ENCODE peak calls at places on chromosomes 3 and 15, in six cellular contexts. One of them, this sample, is unnamed. For H3K36me3, the result is how much of the 10 kb centered on the place peaks cover.

GRCh38 chr15:80999623-81000036 is 1.1 kb upstream of the TLNRD1 start:
- DNase-seq in transverse colon: peak
- DNase-seq in heart left ventricle: peak
- DNase-seq in effector memory CD4-positive, alpha-beta T cell: peak
- DNase-seq in left ventricle myocardium inferior: no peak
- DNase-seq in fibroblast of lung: no peak
- DNase-seq in this sample: peak

GRCh38 chr3:66383998-66384745 is 116.7 kb downstream of the LRIG1 start:
- DNase-seq in transverse colon: no peak
- DNase-seq in heart left ventricle: no peak
- DNase-seq in effector memory CD4-positive, alpha-beta T cell: no peak
- DNase-seq in left ventricle myocardium inferior: no peak
- DNase-seq in fibroblast of lung: no peak
- DNase-seq in this sample: no peak

GRCh38 chr3:138051946-138052802 is 42.2 kb downstream of the CLDN18 start:
- DNase-seq in transverse colon: no peak
- DNase-seq in heart left ventricle: no peak
- DNase-seq in effector memory CD4-positive, alpha-beta T cell: no peak
- DNase-seq in left ventricle myocardium inferior: peak
- DNase-seq in fibroblast of lung: peak
- DNase-seq in this sample: peak

GRCh38 chr15:33675246-33675645 is 293.1 kb upstream of the CHRM5 start:
- DNase-seq in transverse colon: no peak
- DNase-seq in heart left ventricle: no peak
- DNase-seq in effector memory CD4-positive, alpha-beta T cell: no peak
- DNase-seq in left ventricle myocardium inferior: no peak
- DNase-seq in fibroblast of lung: peak
- DNase-seq in this sample: no peak

GRCh38 chr15:62644874-62645755 is 397.4 kb upstream of the TPM1 start:
- DNase-seq in transverse colon: no peak
- DNase-seq in heart left ventricle: no peak
- DNase-seq in effector memory CD4-positive, alpha-beta T cell: no peak
- DNase-seq in left ventricle myocardium inferior: no peak
- DNase-seq in fibroblast of lung: peak
- DNase-seq in this sample: no peak

GRCh38 chr3:177596248-177596821 is 399.1 kb upstream of the TBL1XR1 start:
- DNase-seq in transverse colon: no peak
- DNase-seq in heart left ventricle: no peak
- DNase-seq in effector memory CD4-positive, alpha-beta T cell: no peak
- DNase-seq in left ventricle myocardium inferior: no peak
- DNase-seq in fibroblast of lung: peak
- DNase-seq in this sample: no peak

GRCh38 chr3:10549617-10550228 is 44.3 kb upstream of the ATP2B2 start:
- DNase-seq in transverse colon: no peak
- DNase-seq in heart left ventricle: no peak
- DNase-seq in effector memory CD4-positive, alpha-beta T cell: no peak
- DNase-seq in left ventricle myocardium inferior: no peak
- DNase-seq in fibroblast of lung: no peak
- DNase-seq in this sample: no peak

GRCh38 chr3:177468331-177468730 is 271.0 kb upstream of the TBL1XR1 start:
- DNase-seq in transverse colon: no peak
- DNase-seq in heart left ventricle: no peak
- DNase-seq in effector memory CD4-positive, alpha-beta T cell: no peak
- DNase-seq in left ventricle myocardium inferior: peak
- DNase-seq in fibroblast of lung: peak
- DNase-seq in this sample: no peak

GRCh38 chr3:196378442-196378841 is 40.3 kb upstream of the TM4SF19 start:
- DNase-seq in transverse colon: no peak
- DNase-seq in heart left ventricle: no peak
- DNase-seq in effector memory CD4-positive, alpha-beta T cell: no peak
- DNase-seq in left ventricle myocardium inferior: no peak
- DNase-seq in fibroblast of lung: no peak
- DNase-seq in this sample: no peak

GRCh38 chr3:102492300-102492699 is 57.5 kb downstream of the ZPLD1 start:
- DNase-seq in transverse colon: no peak
- DNase-seq in heart left ventricle: no peak
- DNase-seq in effector memory CD4-positive, alpha-beta T cell: no peak
- DNase-seq in left ventricle myocardium inferior: no peak
- DNase-seq in fibroblast of lung: no peak
- DNase-seq in this sample: no peak

GRCh38 chr15:96321422-96322391 is 8.8 kb upstream of the NR2F2 start:
- DNase-seq in transverse colon: no peak
- DNase-seq in heart left ventricle: peak
- DNase-seq in effector memory CD4-positive, alpha-beta T cell: no peak
- DNase-seq in left ventricle myocardium inferior: no peak
- DNase-seq in fibroblast of lung: peak
- DNase-seq in this sample: no peak

GRCh38 chr3:33481018-33481621 is 40.9 kb upstream of the UBP1 start:
- DNase-seq in transverse colon: no peak
- DNase-seq in heart left ventricle: no peak
- DNase-seq in effector memory CD4-positive, alpha-beta T cell: no peak
- DNase-seq in left ventricle myocardium inferior: no peak
- DNase-seq in fibroblast of lung: no peak
- DNase-seq in this sample: no peak

GRCh38 chr15:32952901-32953889 is 235.4 kb downstream of the GREM1 start:
- DNase-seq in transverse colon: no peak
- DNase-seq in heart left ventricle: no peak
- DNase-seq in effector memory CD4-positive, alpha-beta T cell: no peak
- DNase-seq in left ventricle myocardium inferior: no peak
- DNase-seq in fibroblast of lung: peak
- DNase-seq in this sample: no peak

GRCh38 chr3:9795212-9795611 is 2.3 kb downstream of the ARPC4 start:
- DNase-seq in transverse colon: no peak
- DNase-seq in heart left ventricle: no peak
- DNase-seq in effector memory CD4-positive, alpha-beta T cell: no peak
- DNase-seq in left ventricle myocardium inferior: no peak
- DNase-seq in fibroblast of lung: no peak
- DNase-seq in this sample: no peak

DNA sequence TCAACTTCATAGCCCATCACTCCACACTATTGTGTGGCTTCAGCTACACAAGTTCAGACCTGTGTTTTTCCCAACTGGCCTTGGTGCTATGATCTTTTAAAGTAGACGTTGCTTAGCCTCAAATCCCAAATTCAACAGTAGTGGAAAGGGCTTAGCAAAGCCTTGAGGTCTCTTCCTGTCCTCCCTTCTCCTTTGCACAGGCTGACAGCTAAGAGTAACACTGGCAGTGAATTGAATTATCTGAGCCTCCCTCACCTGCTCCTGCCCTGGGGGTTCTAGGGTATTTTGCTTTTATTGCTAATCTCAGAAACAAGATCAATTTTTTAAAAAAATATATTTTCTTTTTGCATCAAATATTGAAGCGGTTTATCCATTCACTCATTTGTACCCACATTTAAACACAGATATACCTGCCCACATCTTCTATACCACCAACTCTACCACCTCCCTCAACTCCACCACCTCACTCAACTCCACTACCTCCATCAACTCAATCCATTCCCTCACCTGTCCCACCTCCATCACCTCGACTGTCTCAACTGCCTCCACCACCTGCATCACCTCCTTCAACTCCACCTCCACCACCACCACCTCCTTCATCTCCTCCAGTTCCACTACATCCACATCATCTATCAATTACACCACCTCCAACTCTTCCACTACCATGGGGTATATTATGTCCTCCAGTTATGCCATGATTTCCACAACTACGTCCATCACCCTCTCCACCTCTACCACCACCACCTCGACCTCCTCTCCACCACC is 10.1 kb upstream of the FGD5 start:
- DNase-seq in transverse colon: no peak
- DNase-seq in heart left ventricle: no peak
- DNase-seq in effector memory CD4-positive, alpha-beta T cell: no peak
- DNase-seq in left ventricle myocardium inferior: no peak
- DNase-seq in fibroblast of lung: no peak
- DNase-seq in this sample: no peak
- H3K27ac ChIP-seq in transverse colon: no peak
- H3K27ac ChIP-seq in heart left ventricle: no peak
- H3K27ac ChIP-seq in effector memory CD4-positive, alpha-beta T cell: no peak
- H3K27ac ChIP-seq in left ventricle myocardium inferior: no peak
- H3K27ac ChIP-seq in fibroblast of lung: no peak
- H3K27ac ChIP-seq in this sample: no peak

DNA sequence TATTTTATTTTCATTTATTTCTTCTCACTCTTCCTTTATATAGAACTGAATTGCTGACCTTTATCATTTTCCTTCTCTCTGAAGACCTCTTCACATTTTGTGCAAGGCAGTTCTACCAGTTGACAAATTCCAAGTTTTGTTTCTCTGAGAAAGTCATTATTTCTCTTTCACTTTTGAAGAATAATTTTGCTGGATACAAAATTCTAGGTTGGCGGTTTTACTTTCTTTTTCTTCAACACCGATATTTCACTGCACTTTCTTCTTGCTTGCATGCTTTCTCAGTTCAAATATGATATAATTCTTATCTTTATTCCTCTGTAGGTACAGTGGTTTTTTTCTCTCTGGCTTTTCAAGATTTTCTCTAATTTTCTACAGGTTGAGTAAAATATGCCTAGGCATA is 15.9 kb downstream of the RFX7 start:
- DNase-seq in transverse colon: no peak
- DNase-seq in heart left ventricle: no peak
- DNase-seq in effector memory CD4-positive, alpha-beta T cell: no peak
- DNase-seq in left ventricle myocardium inferior: no peak
- DNase-seq in fibroblast of lung: no peak
- DNase-seq in this sample: no peak
- H3K36me3 ChIP-seq in transverse colon: under half
- H3K36me3 ChIP-seq in heart left ventricle: under half
- H3K36me3 ChIP-seq in effector memory CD4-positive, alpha-beta T cell: under half
- H3K36me3 ChIP-seq in left ventricle myocardium inferior: under half
- H3K36me3 ChIP-seq in fibroblast of lung: under half
- H3K36me3 ChIP-seq in this sample: under half

GRCh38 chr15:82803793-82804574 is 1.9 kb downstream of the FSD2 start:
- DNase-seq in transverse colon: no peak
- DNase-seq in heart left ventricle: no peak
- DNase-seq in effector memory CD4-positive, alpha-beta T cell: no peak
- DNase-seq in left ventricle myocardium inferior: no peak
- DNase-seq in fibroblast of lung: peak
- DNase-seq in this sample: no peak
- H3K27ac ChIP-seq in transverse colon: no peak
- H3K27ac ChIP-seq in heart left ventricle: peak
- H3K27ac ChIP-seq in effector memory CD4-positive, alpha-beta T cell: no peak
- H3K27ac ChIP-seq in left ventricle myocardium inferior: peak
- H3K27ac ChIP-seq in fibroblast of lung: no peak
- H3K27ac ChIP-seq in this sample: no peak

GRCh38 chr15:73258271-73259108 is 110.3 kb downstream of the HCN4 start:
- DNase-seq in transverse colon: no peak
- DNase-seq in heart left ventricle: no peak
- DNase-seq in effector memory CD4-positive, alpha-beta T cell: no peak
- DNase-seq in left ventricle myocardium inferior: no peak
- DNase-seq in fibroblast of lung: no peak
- DNase-seq in this sample: no peak

GRCh38 chr15:73249499-73249898 is 119.3 kb downstream of the HCN4 start:
- DNase-seq in transverse colon: no peak
- DNase-seq in heart left ventricle: no peak
- DNase-seq in effector memory CD4-positive, alpha-beta T cell: no peak
- DNase-seq in left ventricle myocardium inferior: no peak
- DNase-seq in fibroblast of lung: no peak
- DNase-seq in this sample: no peak

DNA sequence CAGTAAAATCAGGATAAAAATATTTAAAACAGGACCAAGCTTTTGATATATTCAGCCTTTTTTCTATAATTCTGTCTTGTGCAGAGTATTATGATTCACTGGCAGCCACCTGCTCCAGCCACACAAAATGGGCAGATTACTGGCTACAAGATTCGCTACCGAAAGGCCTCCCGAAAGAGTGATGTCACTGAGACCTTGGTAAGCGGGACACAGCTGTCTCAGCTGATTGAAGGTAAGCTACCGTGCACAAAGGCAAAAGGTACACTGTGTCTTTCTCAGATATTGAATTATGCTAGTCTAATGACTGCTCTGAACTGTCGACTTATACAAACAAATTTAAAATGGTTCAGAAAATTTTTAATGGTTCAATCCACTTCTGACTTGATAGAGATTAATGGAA is 114.2 kb downstream of the HCN4 start:
- DNase-seq in transverse colon: no peak
- DNase-seq in heart left ventricle: no peak
- DNase-seq in effector memory CD4-positive, alpha-beta T cell: no peak
- DNase-seq in left ventricle myocardium inferior: no peak
- DNase-seq in fibroblast of lung: no peak
- DNase-seq in this sample: no peak
- H3K36me3 ChIP-seq in transverse colon: under half
- H3K36me3 ChIP-seq in heart left ventricle: under half
- H3K36me3 ChIP-seq in effector memory CD4-positive, alpha-beta T cell: under half
- H3K36me3 ChIP-seq in left ventricle myocardium inferior: under half
- H3K36me3 ChIP-seq in fibroblast of lung: under half
- H3K36me3 ChIP-seq in this sample: under half

GRCh38 chr3:142898346-142899213 is 9.7 kb upstream of the PCOLCE2 start:
- DNase-seq in transverse colon: no peak
- DNase-seq in heart left ventricle: no peak
- DNase-seq in effector memory CD4-positive, alpha-beta T cell: no peak
- DNase-seq in left ventricle myocardium inferior: no peak
- DNase-seq in fibroblast of lung: no peak
- DNase-seq in this sample: no peak
- H3K27ac ChIP-seq in transverse colon: no peak
- H3K27ac ChIP-seq in heart left ventricle: no peak
- H3K27ac ChIP-seq in effector memory CD4-positive, alpha-beta T cell: no peak
- H3K27ac ChIP-seq in left ventricle myocardium inferior: no peak
- H3K27ac ChIP-seq in fibroblast of lung: no peak
- H3K27ac ChIP-seq in this sample: no peak

This sample was measured in small intestine.